ENCODE peak calls at places on chromosome 1, in five cellular contexts. Z is neural progenitor cell, L is MM.1S, Y is HCT116, S is PC-3. A is an unnamed sample.

GRCh38 chr1:184158911-184159701 is 107.6 kb downstream of the TSEN15 start:
- DNase-seq in Z (no peak), S (peak), L (no peak), Y (no peak), A (no peak)

GRCh38 chr1:2194319-2194897 is at the start of gene FAAP20:
- DNase-seq in Y (peak), S (peak), Z (peak), L (peak), A (peak)

GRCh38 chr1:61077676-61078521 is 4.5 kb upstream of the NFIA start:
- DNase-seq in S (peak), Z (peak), L (peak), Y (peak), A (peak)

GRCh38 chr1:37292789-37293188 is 181.6 kb upstream of the ZC3H12A start:
- DNase-seq in S (no peak), Y (no peak), L (no peak), Z (peak), A (no peak)

GRCh38 chr1:204350857-204351573 is 8.7 kb downstream of the PLEKHA6 start:
- DNase-seq in Y (no peak), Z (peak), L (no peak), S (no peak), A (peak)

GRCh38 chr1:233172201-233172600 is 123.3 kb downstream of the PCNX2 start:
- DNase-seq in L (peak), Z (no peak), Y (peak), S (peak), A (no peak)

GRCh38 chr1:38474738-38475623 is 384.6 kb downstream of the RRAGC start:
- DNase-seq in L (peak), S (no peak), Z (peak), Y (no peak), A (no peak)

GRCh38 chr1:46533179-46533864 is 18.1 kb downstream of the KNCN start:
- DNase-seq in L (no peak), Z (peak), Y (no peak), S (no peak), A (peak)

GRCh38 chr1:237303929-237304328 is 261.9 kb downstream of the RYR2 start:
- DNase-seq in L (no peak), S (no peak), Z (no peak), Y (no peak), A (no peak)

GRCh38 chr1:27349784-27350672 is 8.2 kb downstream of the SYTL1 start:
- DNase-seq in Y (no peak), S (peak), Z (peak), L (peak), A (peak)

GRCh38 chr1:39876136-39876535 is 7.2 kb downstream of the TRIT1 start:
- DNase-seq in L (no peak), S (no peak), Y (no peak), Z (no peak), A (no peak)

GRCh38 chr1:101059945-101060542 is 34.5 kb upstream of the DPH5 start:
- DNase-seq in S (no peak), L (no peak), Z (no peak), Y (no peak), A (no peak)

GRCh38 chr1:115411388-115412063 is 73.5 kb upstream of the NGF start:
- DNase-seq in S (peak), Y (peak), Z (no peak), L (no peak), A (peak)

GRCh38 chr1:2199042-2199810 is 4.7 kb upstream of the FAAP20 start:
- DNase-seq in L (peak), Y (peak), S (peak), Z (peak), A (peak)

GRCh38 chr1:84800090-84801073 is 92.6 kb downstream of the LPAR3 start:
- DNase-seq in Z (no peak), L (no peak), Y (no peak), S (no peak), A (no peak)

GRCh38 chr1:218994615-218995014 is 179.1 kb upstream of the LYPLAL1 start:
- DNase-seq in Z (no peak), Y (no peak), L (no peak), S (no peak), A (no peak)

DNA sequence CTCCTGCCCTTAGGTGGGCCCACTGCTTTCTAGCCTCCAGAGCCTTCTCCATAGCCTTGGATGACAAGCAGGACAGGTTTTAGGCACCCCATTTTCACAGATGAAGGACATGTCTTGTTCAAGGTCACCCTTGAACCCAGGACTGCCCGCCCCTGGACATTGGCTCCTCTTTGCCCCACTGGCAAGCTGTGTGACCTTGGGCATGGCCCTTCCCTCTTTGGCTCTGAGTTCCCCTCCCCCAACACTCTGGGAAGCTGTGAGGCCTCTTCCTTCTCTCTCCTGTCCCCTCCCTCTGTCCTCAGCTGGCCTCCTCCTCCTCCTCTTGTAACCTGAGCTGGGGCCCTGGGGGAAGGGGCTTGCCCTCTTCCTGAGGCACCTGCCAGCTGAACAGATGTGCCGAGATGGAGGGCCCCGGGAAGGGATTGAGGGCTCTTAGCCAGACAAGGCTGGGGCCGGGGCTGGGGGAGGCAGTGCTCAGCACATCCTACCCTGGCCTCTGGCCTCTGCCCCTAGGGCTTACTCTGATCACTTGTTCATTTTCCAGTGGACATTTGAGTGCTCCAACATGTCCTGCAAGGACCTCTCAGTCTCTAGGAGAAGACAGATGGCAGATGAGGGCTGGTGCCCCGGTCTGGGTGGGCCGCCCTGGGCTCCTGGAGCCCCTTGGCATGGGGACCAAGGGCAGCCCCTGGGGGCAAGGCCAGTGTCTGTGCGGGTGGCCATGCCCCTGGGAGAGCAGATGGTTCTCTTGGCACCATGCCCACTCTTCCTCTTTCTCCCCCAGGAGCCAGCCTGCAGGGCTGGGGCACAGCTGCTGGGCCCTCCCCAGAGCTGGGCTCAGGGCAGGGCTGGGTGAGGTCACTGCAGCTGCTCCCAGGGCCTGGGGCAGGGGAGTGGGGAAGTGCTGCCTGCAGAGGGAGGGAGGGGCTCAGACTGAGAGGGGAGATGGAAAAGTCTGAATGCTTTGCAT is 10.7 kb downstream of the FOXO6 start:
- DNase-seq in L (no peak), S (no peak), Z (peak), Y (no peak), A (no peak)
- TF ChIP-seq EZH2phosphoT487 in L (no peak), S (no peak), Z (no peak), Y (no peak), A (no peak)

GRCh38 chr1:163171826-163172225 is 30.9 kb downstream of the RGS5 start:
- DNase-seq in S (no peak), L (no peak), Y (no peak), Z (no peak), A (no peak)
- H3K4me2 ChIP-seq in S (peak), L (no peak), Y (no peak), Z (no peak), A (no peak)

GRCh38 chr1:99764439-99764838 is 2.0 kb downstream of the FRRS1 start:
- DNase-seq in L (no peak), Z (no peak), S (no peak), Y (no peak), A (no peak)
- H3K4me3 ChIP-seq in L (no peak), Z (no peak), S (peak), Y (no peak), A (no peak)

GRCh38 chr1:117392776-117393175 is 25.5 kb downstream of the MAN1A2 start:
- DNase-seq in Z (no peak), S (no peak), Y (no peak), L (no peak), A (no peak)
- TF ChIP-seq EZH2phosphoT487 in Z (no peak), S (no peak), Y (no peak), L (no peak), A (no peak)

GRCh38 chr1:8516793-8517556 is 199.1 kb downstream of the SLC45A1 start:
- DNase-seq in Z (no peak), Y (no peak), L (no peak), S (no peak), A (no peak)
- H3K4me2 ChIP-seq in Z (peak), Y (no peak), L (no peak), S (peak), A (no peak)

DNA sequence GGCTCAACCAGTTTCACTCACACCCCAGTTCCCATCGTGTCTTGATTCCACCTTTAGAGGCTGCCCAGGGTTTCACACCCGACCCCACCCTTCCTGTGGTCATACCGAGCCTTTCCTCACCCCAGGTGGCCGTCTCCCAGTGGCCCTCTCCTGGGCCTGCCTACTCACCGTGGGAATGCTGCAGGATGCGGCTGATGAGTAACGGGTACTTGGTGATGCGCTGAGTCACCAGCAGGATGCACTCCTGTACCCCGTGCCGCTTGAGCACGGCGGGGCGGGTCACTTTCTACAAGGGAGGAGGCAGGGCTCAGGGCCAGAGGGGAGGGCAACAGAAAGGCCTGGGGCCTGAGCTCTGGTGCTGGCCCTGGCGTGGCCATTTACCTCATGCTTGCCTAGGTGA is 16.4 kb downstream of the ARHGEF2 start:
- DNase-seq in Z (no peak), Y (peak), S (peak), L (no peak), A (no peak)
- H3K4me3 ChIP-seq in Z (no peak), Y (peak), S (peak), L (no peak), A (no peak)

GRCh38 chr1:220797553-220797952 is 10.8 kb downstream of the MTARC1 start:
- DNase-seq in Y (no peak), L (no peak), S (peak), Z (no peak), A (no peak)

GRCh38 chr1:220796530-220796929 is 9.8 kb downstream of the MTARC1 start:
- DNase-seq in Y (no peak), Z (no peak), S (no peak), L (no peak), A (no peak)

GRCh38 chr1:220797044-220797443 is 10.3 kb downstream of the MTARC1 start:
- DNase-seq in Y (no peak), Z (no peak), L (no peak), S (no peak), A (no peak)

GRCh38 chr1:220800262-220800661 is 13.5 kb downstream of the MTARC1 start:
- DNase-seq in Z (no peak), S (no peak), L (no peak), Y (no peak), A (no peak)

GRCh38 chr1:220798338-220798737 is 11.6 kb downstream of the MTARC1 start:
- DNase-seq in L (no peak), S (peak), Z (no peak), Y (no peak), A (no peak)
- TF ChIP-seq EZH2phosphoT487 in L (no peak), S (no peak), Z (no peak), Y (no peak), A (no peak)